ENCODE peak calls at places on chromosomes 7 and 10, in eight cellular contexts. X, J, H, D, L, N, R and C are unnamed samples.

GRCh38 chr7:39356531-39356930 is 209.7 kb upstream of the YAE1 start:
- DNase-seq in X (no peak), J (no peak), H (no peak), D (no peak), L (no peak), N (no peak), R (no peak), C (no peak)

GRCh38 chr7:924541-925231 is 29.8 kb downstream of the ADAP1 start:
- DNase-seq in X (no peak), J (no peak), H (no peak), D (no peak), L (no peak), N (peak; percentile 34), R (peak; percentile 91), C (no peak)

GRCh38 chr7:130880668-130881067 is 146.7 kb upstream of the KLF14 start:
- DNase-seq in X (no peak), J (no peak), H (no peak), D (no peak), L (no peak), N (no peak), R (no peak), C (no peak)

GRCh38 chr7:108805808-108806397 is 236.2 kb downstream of the DNAJB9 start:
- DNase-seq in X (no peak), J (peak; percentile 66), H (no peak), D (peak; percentile 15), L (peak; percentile 11), N (no peak), R (peak; percentile 49), C (no peak)

GRCh38 chr10:65032867-65033769 is 1511.9 kb downstream of the REEP3 start:
- DNase-seq in X (no peak), J (peak; percentile 69), H (no peak), D (no peak), L (no peak), N (no peak), R (no peak), C (no peak)

GRCh38 chr7:75038508-75038907 is 35.1 kb downstream of the RCC1L start:
- DNase-seq in X (no peak), J (peak; percentile 34), H (no peak), D (no peak), L (no peak), N (no peak), R (no peak), C (no peak)

GRCh38 chr10:112754001-112754411 is 196.0 kb upstream of the TCF7L2 start:
- DNase-seq in X (no peak), J (no peak), H (no peak), D (peak; percentile 27), L (no peak), N (no peak), R (no peak), C (no peak)

GRCh38 chr10:60238408-60239100 is 151.1 kb downstream of the ANK3 start:
- DNase-seq in X (no peak), J (peak; percentile 65), H (no peak), D (peak; percentile 6), L (peak; percentile 26), N (peak; percentile 31), R (peak; percentile 60), C (no peak)

GRCh38 chr7:139875821-139876241 is 46.8 kb downstream of the TBXAS1 start:
- DNase-seq in X (no peak), J (peak; percentile 74), H (no peak), D (no peak), L (no peak), N (no peak), R (peak; percentile 12), C (no peak)

GRCh38 chr10:28722065-28722803 is 44.9 kb downstream of the BAMBI start:
- DNase-seq in X (no peak), J (peak; percentile 91), H (no peak), D (no peak), L (no peak), N (no peak), R (no peak), C (peak; percentile 49)

GRCh38 chr10:124126711-124127385 is 33.5 kb upstream of the CHST15 start:
- DNase-seq in X (no peak), J (no peak), H (no peak), D (no peak), L (no peak), N (no peak), R (no peak), C (no peak)

GRCh38 chr10:29849434-29849833 is 210.0 kb downstream of the JCAD start:
- DNase-seq in X (no peak), J (peak; percentile 58), H (no peak), D (no peak), L (no peak), N (no peak), R (no peak), C (no peak)